ENCODE peak calls at places on chromosome 10, in seven cellular contexts. R, S, N, W, Z, D and P are unnamed samples.

GRCh38 chr10:3972460-3973366 is 187.7 kb upstream of the KLF6 start:
- DNase-seq in N (no peak), R (no peak), W (no peak), D (no peak), Z (peak), S (no peak), P (peak)

GRCh38 chr10:101566333-101567164 is 21.5 kb downstream of the POLL start:
- DNase-seq in Z (peak), R (peak), N (no peak), D (no peak), S (peak), W (no peak), P (peak)

GRCh38 chr10:42996588-42996987 is 80.3 kb upstream of the RET start:
- DNase-seq in W (no peak), N (no peak), S (no peak), Z (no peak), D (no peak), R (no peak), P (no peak)

GRCh38 chr10:12432402-12433189 is 83.2 kb downstream of the CAMK1D start:
- DNase-seq in W (no peak), S (no peak), D (no peak), Z (no peak), N (no peak), R (no peak), P (no peak)

GRCh38 chr10:77030915-77031425 is 606.6 kb downstream of the KCNMA1 start:
- DNase-seq in Z (peak), R (no peak), N (no peak), D (no peak), W (no peak), S (no peak), P (no peak)

GRCh38 chr10:49138361-49138891 is 4.6 kb upstream of the FAM170B start:
- DNase-seq in W (no peak), S (peak), N (no peak), D (peak), Z (peak), R (no peak), P (no peak)

GRCh38 chr10:21912583-21912982 is 90.9 kb downstream of the DNAJC1 start:
- DNase-seq in S (no peak), R (peak), D (no peak), N (no peak), W (no peak), Z (peak), P (peak)

GRCh38 chr10:103413540-103413939 is 17.1 kb downstream of the PDCD11 start:
- DNase-seq in S (no peak), Z (no peak), D (no peak), W (no peak), R (no peak), N (no peak), P (no peak)

GRCh38 chr10:104337985-104338735 is at the start of gene ITPRIP:
- DNase-seq in R (peak), D (peak), N (peak), Z (peak), W (peak), S (peak), P (peak)

GRCh38 chr10:131731780-131732630 is 168.8 kb upstream of the PPP2R2D start:
- DNase-seq in N (no peak), W (no peak), D (no peak), R (no peak), Z (no peak), S (no peak), P (no peak)

GRCh38 chr10:24444337-24444736 is 235.4 kb downstream of the KIAA1217 start:
- DNase-seq in N (no peak), Z (peak), W (no peak), S (no peak), D (no peak), R (no peak), P (no peak)

GRCh38 chr10:48464121-48464870 is 140.6 kb downstream of the ARHGAP22 start:
- DNase-seq in W (no peak), R (peak), Z (no peak), D (no peak), N (no peak), S (no peak), P (no peak)

GRCh38 chr10:127932521-127933270 is 25.8 kb downstream of the PTPRE start:
- DNase-seq in S (no peak), D (no peak), Z (no peak), W (no peak), N (no peak), R (no peak), P (no peak)

GRCh38 chr10:21516270-21517131 is 9.0 kb downstream of the SKIDA1 start:
- DNase-seq in R (peak), N (no peak), Z (peak), S (peak), D (peak), W (no peak), P (peak)

GRCh38 chr10:132911712-132912097 is 30.7 kb downstream of the CFAP46 start:
- DNase-seq in S (no peak), D (no peak), W (peak), N (no peak), Z (no peak), R (peak), P (no peak)

GRCh38 chr10:109773818-109774440 is 149.4 kb downstream of the XPNPEP1 start:
- DNase-seq in S (no peak), D (peak), N (peak), W (no peak), R (no peak), Z (peak), P (peak)

GRCh38 chr10:68516766-68517165 is 10.6 kb downstream of the SLC25A16 start:
- DNase-seq in S (no peak), Z (peak), R (no peak), N (no peak), W (no peak), D (no peak), P (no peak)

GRCh38 chr10:110918269-110918632 is 729 bp downstream of the BBIP1 start:
- DNase-seq in W (peak), Z (peak), N (peak), S (no peak), R (peak), D (peak), P (peak)

GRCh38 chr10:14039968-14040668 is 290.6 kb downstream of the FRMD4A start:
- DNase-seq in N (no peak), W (no peak), Z (peak), S (no peak), R (no peak), D (no peak), P (no peak)

GRCh38 chr10:114957673-114958072 is 19.7 kb downstream of the TRUB1 start:
- DNase-seq in R (no peak), N (no peak), Z (peak), S (no peak), D (no peak), W (no peak), P (no peak)

GRCh38 chr10:24889636-24890035 is 62.8 kb downstream of the PRTFDC1 start:
- DNase-seq in N (no peak), S (no peak), D (no peak), W (no peak), Z (peak), R (no peak), P (no peak)

GRCh38 chr10:17056781-17057191 is 72.8 kb downstream of the CUBN start:
- DNase-seq in N (no peak), W (no peak), Z (peak), R (no peak), S (no peak), D (no peak), P (no peak)

GRCh38 chr10:108445746-108446145 is 1281.2 kb upstream of the SORCS1 start:
- DNase-seq in W (no peak), Z (no peak), S (no peak), R (no peak), N (no peak), D (no peak), P (no peak)

GRCh38 chr10:11465435-11465834 is 146.0 kb downstream of the USP6NL start:
- DNase-seq in S (no peak), N (no peak), W (no peak), D (no peak), R (no peak), Z (no peak), P (no peak)

GRCh38 chr10:29757551-29758297 is 123.0 kb upstream of the SVIL start:
- DNase-seq in N (no peak), W (no peak), R (no peak), D (peak), S (no peak), Z (peak), P (no peak)

GRCh38 chr10:43815486-43815885 is 166.8 kb upstream of the ZNF32 start:
- DNase-seq in R (no peak), N (no peak), Z (no peak), W (no peak), D (no peak), S (no peak), P (no peak)

GRCh38 chr10:43252166-43252784 is 14.6 kb downstream of the RASGEF1A start:
- DNase-seq in R (peak), N (no peak), S (peak), Z (no peak), D (no peak), W (no peak), P (no peak)

GRCh38 chr10:14654821-14655382 is 119.8 kb downstream of the FAM107B start:
- DNase-seq in Z (no peak), N (no peak), W (no peak), S (no peak), R (peak), D (no peak), P (no peak)

GRCh38 chr10:25059990-25060389 is 43.6 kb downstream of the THNSL1 start:
- DNase-seq in D (peak), N (peak), Z (peak), W (peak), R (peak), S (no peak), P (no peak)

GRCh38 chr10:88361494-88361893 is 221.6 kb downstream of the RNLS start:
- DNase-seq in W (no peak), Z (no peak), R (no peak), D (peak), N (no peak), S (no peak), P (no peak)

GRCh38 chr10:69043931-69044531 is 43.9 kb upstream of the SRGN start:
- DNase-seq in S (no peak), R (no peak), Z (no peak), W (no peak), D (no peak), N (no peak), P (no peak)

GRCh38 chr10:62394556-62395018 is 20.4 kb downstream of the ZNF365 start:
- DNase-seq in R (peak), D (no peak), N (no peak), W (no peak), Z (no peak), S (no peak), P (no peak)

GRCh38 chr10:103982639-103983038 is 15.7 kb downstream of the SLK start:
- DNase-seq in W (no peak), Z (peak), S (no peak), N (no peak), D (no peak), R (peak), P (peak)

GRCh38 chr10:102422586-102423129 is 2.0 kb downstream of the FBXL15 start:
- DNase-seq in W (peak), S (peak), R (peak), D (peak), Z (peak), N (peak), P (peak)

GRCh38 chr10:3028444-3028843 is 38.9 kb upstream of the PFKP start:
- DNase-seq in S (no peak), D (no peak), Z (no peak), R (no peak), N (no peak), W (no peak), P (no peak)

DNA sequence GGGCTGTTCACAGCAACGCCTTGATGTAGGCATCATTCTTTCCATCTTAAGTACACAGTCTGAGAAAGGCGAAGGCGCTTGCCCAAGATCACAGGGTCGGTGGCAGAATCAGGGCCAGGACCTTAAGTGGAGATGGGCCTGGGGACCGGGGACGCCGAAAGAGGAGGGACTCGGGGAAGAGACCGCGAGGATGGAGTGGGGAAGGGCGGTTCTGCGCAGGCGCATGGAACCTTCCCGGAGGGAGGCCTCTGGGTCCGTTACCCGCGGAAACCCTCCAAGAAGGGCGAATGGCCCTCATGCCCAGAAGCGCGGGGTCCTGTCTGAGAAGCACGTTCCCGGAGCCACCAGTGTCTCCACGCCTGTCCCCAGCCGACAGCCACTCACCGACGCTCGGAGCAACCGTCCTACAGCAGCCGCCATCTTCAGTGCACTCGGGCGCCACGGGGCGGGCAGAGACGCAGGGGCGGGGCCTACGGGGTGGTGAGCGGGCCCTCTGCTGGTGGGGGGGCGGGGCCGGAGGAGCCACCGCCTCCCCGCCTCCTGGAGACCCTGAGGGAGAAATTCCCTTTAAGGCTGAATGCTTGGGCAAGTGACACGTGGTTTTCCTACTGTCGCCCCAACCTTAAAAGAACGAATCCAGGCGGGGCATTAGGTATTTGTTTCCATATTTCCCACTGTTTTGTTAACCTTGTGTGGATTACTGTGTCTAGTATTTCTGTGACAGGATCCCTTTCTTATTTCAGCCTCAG is at the start of gene PRDX3:
- DNase-seq in W (peak), Z (peak), R (peak), S (peak), N (peak), D (peak), P (peak)
- H3K4me3 ChIP-seq in W (peak), Z (peak), R (peak), S (peak), N (peak), D (peak), P (peak)

GRCh38 chr10:71742301-71743098 is 22.9 kb upstream of the C10orf105 start:
- DNase-seq in Z (no peak), S (no peak), W (no peak), N (no peak), R (no peak), D (no peak), P (no peak)
- H3K4me3 ChIP-seq in Z (no peak), S (no peak), W (no peak), N (no peak), R (no peak), D (no peak), P (no peak)

GRCh38 chr10:593421-593820 is 96.0 kb downstream of the DIP2C start:
- DNase-seq in S (no peak), W (no peak), Z (no peak), D (no peak), R (no peak), N (no peak), P (no peak)

GRCh38 chr10:595473-595872 is 94.0 kb downstream of the DIP2C start:
- DNase-seq in D (no peak), R (no peak), Z (no peak), W (no peak), N (no peak), S (no peak), P (no peak)

GRCh38 chr10:593016-593415 is 96.5 kb downstream of the DIP2C start:
- DNase-seq in S (no peak), N (no peak), W (no peak), R (no peak), Z (no peak), D (no peak), P (no peak)

GRCh38 chr10:594584-595270 is 94.7 kb downstream of the DIP2C start:
- DNase-seq in R (no peak), W (no peak), D (no peak), Z (no peak), S (no peak), N (no peak), P (no peak)

DNA sequence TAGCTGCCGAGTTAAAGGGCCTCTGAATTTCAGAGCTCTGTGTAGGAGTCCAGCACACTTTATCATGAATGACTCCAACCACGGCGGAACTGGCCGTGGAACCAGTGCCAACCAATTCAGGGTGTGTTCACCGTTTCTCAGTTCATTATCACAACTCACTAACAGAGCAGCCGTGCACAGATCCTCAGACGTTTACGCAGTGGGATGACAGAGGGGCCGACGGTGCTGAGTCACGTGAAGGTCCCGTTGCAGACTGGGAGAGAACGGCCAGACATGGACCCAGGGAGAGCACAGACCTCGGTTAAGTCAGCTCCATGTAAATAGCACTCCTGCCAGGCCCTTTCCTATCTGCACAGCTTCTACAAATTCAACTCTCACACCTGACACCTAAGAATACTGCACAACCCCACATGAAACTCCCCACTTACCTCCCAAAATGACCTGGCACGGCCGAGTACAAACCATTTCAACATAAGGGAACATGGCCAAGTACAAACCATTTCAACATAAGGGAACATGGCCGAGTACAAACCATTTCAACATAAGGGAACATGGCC is 95.5 kb downstream of the DIP2C start:
- DNase-seq in R (no peak), W (no peak), Z (no peak), S (no peak), N (no peak), D (peak), P (no peak)
- H3K4me3 ChIP-seq in R (no peak), W (no peak), Z (no peak), S (no peak), N (no peak), D (no peak), P (no peak)

DNA sequence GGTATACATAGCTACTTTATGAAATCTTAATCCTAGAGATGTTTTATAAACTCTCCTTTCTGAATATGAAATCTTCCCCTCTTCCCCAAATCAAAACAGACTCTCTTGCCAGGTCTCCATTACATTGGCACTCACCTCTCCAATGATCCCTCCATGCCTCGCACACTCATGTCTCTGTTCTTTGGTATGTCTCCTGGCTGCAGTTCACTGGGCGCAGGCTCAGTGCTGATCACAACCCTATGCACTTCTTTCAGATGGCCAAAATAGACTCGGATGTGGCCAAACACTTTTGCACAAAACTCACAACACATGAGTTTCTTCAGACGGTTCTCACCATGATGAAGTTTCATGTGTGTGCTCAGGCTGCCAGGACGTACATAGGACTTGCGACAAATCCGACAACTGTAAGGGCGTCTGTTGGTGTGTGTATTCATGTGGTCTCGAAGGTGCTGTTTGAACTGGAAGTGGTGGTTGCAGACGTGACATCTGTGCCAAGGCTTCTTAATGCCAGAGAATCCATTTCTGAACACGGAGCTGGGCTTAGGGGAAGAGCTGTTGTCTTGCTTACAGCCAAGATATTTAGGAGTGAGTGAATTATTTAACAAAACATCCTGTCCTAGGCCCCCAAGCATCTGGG is 183.2 kb downstream of the ZNF438 start:
- DNase-seq in R (no peak), Z (no peak), D (no peak), W (no peak), S (no peak), N (no peak), P (no peak)
- H3K4me3 ChIP-seq in R (no peak), Z (no peak), D (no peak), W (no peak), S (no peak), N (no peak), P (no peak)

GRCh38 chr10:543131-543530 is 146.3 kb downstream of the DIP2C start:
- DNase-seq in Z (no peak), S (no peak), D (no peak), W (no peak), R (no peak), N (no peak), P (no peak)

GRCh38 chr10:541041-541440 is 148.4 kb downstream of the DIP2C start:
- DNase-seq in R (no peak), D (no peak), W (no peak), Z (no peak), N (no peak), S (no peak), P (no peak)

GRCh38 chr10:543862-544822 is 145.3 kb downstream of the DIP2C start:
- DNase-seq in R (no peak), Z (no peak), S (no peak), W (no peak), N (no peak), D (no peak), P (no peak)

GRCh38 chr10:538895-539294 is 150.6 kb downstream of the DIP2C start:
- DNase-seq in D (no peak), W (no peak), R (no peak), Z (peak), S (no peak), N (no peak), P (no peak)

GRCh38 chr10:541750-542371 is 147.6 kb downstream of the DIP2C start:
- DNase-seq in R (no peak), S (no peak), N (no peak), Z (no peak), D (no peak), W (no peak), P (no peak)
- H3K4me3 ChIP-seq in R (no peak), S (no peak), N (no peak), Z (no peak), D (no peak), W (no peak), P (no peak)